ENCODE peak calls at places on chromosomes 6 and 20, in seven cellular contexts. O is mesendoderm, N is IMR-90, U is H9, E is neuronal stem cell, T is mesenchymal stem cell, I is H1. H is an unnamed sample.

GRCh38 chr6:166855416-166855815 is 100.9 kb downstream of the RNASET2 start:
- DNase-seq in O (no peak), N (no peak), U (no peak), E (no peak), T (no peak), I (no peak), H (no peak)

GRCh38 chr6:103000686-103001085 is 1607.2 kb downstream of the GRIK2 start:
- DNase-seq in O (no peak), N (no peak), U (no peak), E (no peak), T (no peak), I (no peak), H (no peak)

GRCh38 chr6:89023591-89024441 is 56.7 kb upstream of the PNRC1 start:
- DNase-seq in O (no peak), N (no peak), U (no peak), E (no peak), T (peak), I (no peak), H (no peak)

GRCh38 chr6:1094306-1094705 is 217.6 kb upstream of the FOXQ1 start:
- DNase-seq in O (no peak), N (peak), U (no peak), E (no peak), T (peak), I (no peak), H (no peak)

GRCh38 chr6:11779308-11780096 is 899 bp upstream of the ADTRP start:
- DNase-seq in O (no peak), N (no peak), U (no peak), E (no peak), T (no peak), I (no peak), H (no peak)

GRCh38 chr6:108186226-108186625 is 20.4 kb downstream of the NR2E1 start:
- DNase-seq in O (no peak), N (no peak), U (no peak), E (no peak), T (no peak), I (no peak), H (no peak)

GRCh38 chr6:125142614-125143013 is 11.0 kb upstream of the TPD52L1 start:
- DNase-seq in O (no peak), N (peak), U (no peak), E (no peak), T (no peak), I (no peak), H (no peak)

GRCh38 chr20:63830821-63831593 is at the start of gene ZBTB46:
- DNase-seq in O (peak), N (peak), U (no peak), E (no peak), T (peak), I (no peak), H (no peak)

GRCh38 chr6:78059171-78059570 is 406.3 kb downstream of the MEI4 start:
- DNase-seq in O (no peak), N (no peak), U (no peak), E (no peak), T (no peak), I (no peak), H (no peak)

GRCh38 chr20:56487216-56487615 is 18.8 kb downstream of the RTF2 start:
- DNase-seq in O (no peak), N (no peak), U (no peak), E (no peak), T (no peak), I (no peak), H (no peak)

GRCh38 chr20:31842471-31843157 is 2.8 kb downstream of the FOXS1 start:
- DNase-seq in O (no peak), N (peak), U (no peak), E (no peak), T (peak), I (no peak), H (no peak)

GRCh38 chr6:32415521-32416019 is 8.6 kb upstream of the BTNL2 start:
- DNase-seq in O (peak), N (peak), U (peak), E (peak), T (peak), I (peak), H (peak)

GRCh38 chr6:54002118-54002517 is 109.1 kb upstream of the MLIP start:
- DNase-seq in O (no peak), N (peak), U (no peak), E (no peak), T (no peak), I (no peak), H (no peak)

GRCh38 chr6:39411465-39411864 is 89.0 kb upstream of the KCNK16 start:
- DNase-seq in O (no peak), N (peak), U (no peak), E (no peak), T (peak), I (no peak), H (no peak)

GRCh38 chr6:41370488-41371111 is 35.2 kb downstream of the NCR2 start:
- DNase-seq in O (peak), N (no peak), U (no peak), E (no peak), T (no peak), I (no peak), H (peak)

GRCh38 chr6:39666706-39667489 is 58.3 kb downstream of the KIF6 start:
- DNase-seq in O (no peak), N (no peak), U (peak), E (no peak), T (no peak), I (no peak), H (no peak)

GRCh38 chr6:164079275-164079600 is 664.7 kb downstream of the QKI start:
- DNase-seq in O (no peak), N (no peak), U (no peak), E (no peak), T (no peak), I (no peak), H (no peak)

GRCh38 chr6:99252421-99252820 is 97.1 kb downstream of the FAXC start:
- DNase-seq in O (no peak), N (no peak), U (no peak), E (no peak), T (no peak), I (no peak), H (no peak)

GRCh38 chr20:4502756-4503155 is 219.0 kb upstream of the PRND start:
- DNase-seq in O (no peak), N (no peak), U (no peak), E (no peak), T (no peak), I (no peak), H (peak)

GRCh38 chr6:158636778-158637177 is 7.8 kb downstream of the DYNLT1 start:
- DNase-seq in O (no peak), N (no peak), U (no peak), E (no peak), T (no peak), I (no peak), H (no peak)
- H3K18ac ChIP-seq in O (no peak), N (no peak), U (no peak), E (no peak), T (no peak), I (no peak), H (no peak)

DNA sequence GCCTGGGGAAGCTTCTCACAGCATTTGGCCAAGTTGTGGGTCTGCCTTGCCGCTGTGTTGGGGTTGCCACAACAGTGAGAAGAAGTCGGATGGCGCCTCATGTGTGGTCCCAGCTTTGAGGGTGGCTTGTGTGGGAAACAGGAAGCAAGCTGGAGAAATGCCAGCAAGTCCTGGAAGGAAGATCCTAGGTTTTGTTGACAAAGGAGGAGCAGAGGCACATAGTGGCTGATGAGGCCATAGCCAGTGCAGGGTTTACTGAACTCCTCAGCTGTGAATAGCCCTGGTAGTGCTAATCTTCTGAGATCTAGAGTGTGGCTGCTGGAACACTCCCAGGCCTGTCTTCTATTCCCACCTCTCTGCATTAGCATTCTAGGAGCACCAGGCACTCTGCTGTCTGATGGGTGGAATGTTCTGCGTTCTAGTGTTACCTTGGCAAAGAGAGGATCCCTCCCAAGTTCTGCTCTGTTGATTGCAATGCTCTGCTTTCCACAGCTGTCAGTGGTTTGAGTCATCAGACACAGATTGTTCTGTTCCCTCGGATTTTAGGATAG is 25.2 kb downstream of the SNPH start:
- DNase-seq in O (peak), N (peak), U (no peak), E (no peak), T (peak), I (no peak), H (no peak)
- H3K18ac ChIP-seq in O (no peak), N (no peak), U (no peak), E (no peak), T (peak), I (no peak), H (no peak)

DNA sequence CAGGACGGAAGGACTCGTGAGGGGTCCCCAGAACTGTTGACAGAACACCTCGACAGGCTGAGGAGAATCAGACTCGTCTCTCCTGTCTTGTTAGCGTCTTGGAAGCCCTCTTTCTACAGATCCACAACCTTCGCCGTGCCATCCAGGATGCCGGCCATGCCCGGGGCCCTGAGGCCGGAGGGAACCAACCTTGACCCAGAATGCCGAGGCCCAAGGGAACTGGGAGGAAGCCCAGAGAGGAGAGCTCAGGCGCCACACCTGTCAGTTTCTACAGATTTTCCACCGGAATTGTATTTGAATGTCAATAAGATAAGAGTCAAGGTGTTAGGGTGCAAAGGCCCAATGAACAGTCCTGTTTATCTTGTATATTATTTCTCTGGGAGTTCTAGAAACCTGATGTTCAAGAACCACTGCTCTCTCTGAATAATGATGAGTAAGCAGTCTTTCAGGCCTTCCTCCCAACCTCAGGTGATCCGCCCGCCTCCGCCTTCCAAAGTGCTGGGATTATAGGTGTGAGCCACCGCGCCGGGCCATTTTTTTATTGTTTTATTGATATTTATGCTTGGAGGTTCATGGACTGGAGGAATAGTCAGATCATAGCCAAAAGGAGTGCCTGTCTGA is 804 bp upstream of the ME1 start:
- DNase-seq in O (peak), N (no peak), U (peak), E (no peak), T (no peak), I (no peak), H (no peak)
- H3K18ac ChIP-seq in O (peak), N (peak), U (peak), E (peak), T (peak), I (peak), H (peak)

GRCh38 chr6:138509371-138509770 is 10.1 kb upstream of the NHSL1 start:
- DNase-seq in O (peak), N (peak), U (no peak), E (no peak), T (peak), I (no peak), H (peak)
- H3K18ac ChIP-seq in O (no peak), N (no peak), U (no peak), E (no peak), T (no peak), I (no peak), H (no peak)

GRCh38 chr6:105767541-105767940 is 318.6 kb upstream of the PRDM1 start:
- DNase-seq in O (no peak), N (no peak), U (no peak), E (no peak), T (no peak), I (no peak), H (no peak)

GRCh38 chr6:105765239-105765638 is 320.9 kb upstream of the PRDM1 start:
- DNase-seq in O (no peak), N (no peak), U (no peak), E (no peak), T (no peak), I (no peak), H (no peak)

GRCh38 chr6:105763866-105764265 is 322.3 kb upstream of the PRDM1 start:
- DNase-seq in O (no peak), N (no peak), U (no peak), E (no peak), T (no peak), I (no peak), H (no peak)

GRCh38 chr6:105760746-105761145 is 325.4 kb upstream of the PRDM1 start:
- DNase-seq in O (no peak), N (no peak), U (no peak), E (no peak), T (no peak), I (no peak), H (no peak)

DNA sequence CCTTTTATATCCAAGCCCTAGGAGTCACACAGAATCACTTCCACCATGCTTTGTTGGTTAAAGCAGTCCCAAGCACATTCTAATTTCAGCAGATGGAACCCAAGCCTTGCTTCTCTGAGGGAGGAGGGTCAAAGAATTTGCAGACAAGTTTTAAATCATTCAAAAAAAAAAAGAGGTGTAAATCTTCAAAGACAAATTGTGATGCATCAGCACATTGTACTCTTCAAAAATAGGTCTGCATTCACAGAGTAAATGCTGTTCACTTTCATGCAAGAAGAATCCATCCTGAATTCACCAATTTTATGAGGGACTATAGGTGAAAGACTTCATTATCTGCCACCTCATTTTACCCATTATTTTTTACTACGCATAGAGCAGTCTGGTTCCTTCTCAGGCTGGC is 321.8 kb upstream of the PRDM1 start:
- DNase-seq in O (no peak), N (no peak), U (no peak), E (no peak), T (no peak), I (no peak), H (no peak)
- H3K18ac ChIP-seq in O (no peak), N (no peak), U (no peak), E (no peak), T (no peak), I (no peak), H (no peak)

GRCh38 chr6:160014869-160015182 is 45.9 kb downstream of the IGF2R start:
- DNase-seq in O (no peak), N (no peak), U (no peak), E (no peak), T (no peak), I (no peak), H (no peak)
- H3K18ac ChIP-seq in O (no peak), N (no peak), U (no peak), E (no peak), T (no peak), I (no peak), H (no peak)

GRCh38 chr6:2623348-2623747 is 127.4 kb downstream of the MYLK4 start:
- DNase-seq in O (no peak), N (no peak), U (no peak), E (no peak), T (no peak), I (no peak), H (no peak)
- H3K18ac ChIP-seq in O (no peak), N (no peak), U (no peak), E (peak), T (no peak), I (no peak), H (no peak)

GRCh38 chr6:69917834-69918233 is 51.5 kb downstream of the COL19A1 start:
- DNase-seq in O (peak), N (peak), U (no peak), E (no peak), T (peak), I (no peak), H (peak)
- H3K18ac ChIP-seq in O (no peak), N (no peak), U (no peak), E (no peak), T (no peak), I (no peak), H (no peak)

GRCh38 chr6:154619183-154619582 is 108.7 kb upstream of the CNKSR3 start:
- DNase-seq in O (no peak), N (no peak), U (no peak), E (no peak), T (no peak), I (no peak), H (no peak)

GRCh38 chr6:154622618-154623336 is 110.4 kb upstream of the SCAF8 start:
- DNase-seq in O (no peak), N (no peak), U (no peak), E (no peak), T (no peak), I (no peak), H (no peak)

GRCh38 chr6:154621611-154622010 is 111.1 kb upstream of the CNKSR3 start:
- DNase-seq in O (no peak), N (no peak), U (no peak), E (no peak), T (no peak), I (no peak), H (no peak)

GRCh38 chr6:154623391-154623790 is 109.8 kb upstream of the SCAF8 start:
- DNase-seq in O (no peak), N (no peak), U (no peak), E (no peak), T (no peak), I (no peak), H (no peak)

GRCh38 chr6:154624038-154624599 is 109.1 kb upstream of the SCAF8 start:
- DNase-seq in O (no peak), N (no peak), U (no peak), E (no peak), T (no peak), I (no peak), H (peak)
- H3K18ac ChIP-seq in O (peak), N (no peak), U (no peak), E (no peak), T (no peak), I (no peak), H (no peak)

GRCh38 chr6:168319279-168320051 is at the start of gene DACT2:
- DNase-seq in O (no peak), N (no peak), U (no peak), E (no peak), T (no peak), I (no peak), H (peak)
- H3K18ac ChIP-seq in O (peak), N (no peak), U (no peak), E (peak), T (no peak), I (peak), H (no peak)

H was measured in trophoblast cell.